ENCODE peak calls at places on chromosome 17, in nine cellular contexts. C is upper lobe of right lung, B is brain microvascular endothelial cell, N is tibial artery, X is ovary, H is hepatocyte, D is fibroblast of pulmonary artery, K is lung, R is BE2C. Q is an unnamed sample.

GRCh38 chr17:61862105-61862574 is 1.2 kb downstream of the BRIP1 start:
- DNase-seq in C (no peak), B (no peak), N (no peak), X (no peak), H (no peak), D (peak; percentile 29), K (no peak), R (no peak), Q (peak; percentile 51)

GRCh38 chr17:28541439-28541838 is 11.0 kb downstream of the UNC119 start:
- DNase-seq in C (no peak), B (no peak), N (no peak), X (no peak), H (no peak), D (no peak), K (no peak), R (no peak), Q (no peak)

GRCh38 chr17:28404007-28404406 is 2.0 kb downstream of the SLC46A1 start:
- DNase-seq in C (no peak), B (no peak), N (no peak), X (no peak), H (no peak), D (no peak), K (no peak), R (no peak), Q (no peak)

GRCh38 chr17:78852709-78853111 is 12.1 kb upstream of the USP36 start:
- DNase-seq in C (no peak), B (no peak), N (no peak), X (peak; percentile 41), H (peak; percentile 29), D (peak; percentile 26), K (no peak), R (no peak), Q (no peak)

GRCh38 chr17:2093349-2093748 is 38.4 kb downstream of the HIC1 start:
- DNase-seq in C (peak; percentile 88), B (no peak), N (no peak), X (no peak), H (no peak), D (no peak), K (peak; percentile 87), R (peak; percentile 27), Q (no peak)

GRCh38 chr17:48127371-48128051 is 19.9 kb downstream of the SNX11 start:
- DNase-seq in C (no peak), B (no peak), N (no peak), X (no peak), H (no peak), D (peak; percentile 21), K (no peak), R (peak; percentile 25), Q (no peak)

GRCh38 chr17:40382251-40382650 is 17.7 kb upstream of the GJD3 start:
- DNase-seq in C (no peak), B (no peak), N (no peak), X (no peak), H (no peak), D (no peak), K (no peak), R (no peak), Q (no peak)

GRCh38 chr17:57527437-57528083 is 217.5 kb downstream of the CCDC182 start:
- DNase-seq in C (no peak), B (no peak), N (no peak), X (no peak), H (peak; percentile 55), D (no peak), K (no peak), R (no peak), Q (no peak)

GRCh38 chr17:64686705-64687104 is 24.6 kb upstream of the SMURF2 start:
- DNase-seq in C (no peak), B (no peak), N (no peak), X (no peak), H (no peak), D (no peak), K (no peak), R (no peak), Q (no peak)

GRCh38 chr17:28282596-28282995 is 36.4 kb upstream of the TMEM97 start:
- DNase-seq in C (no peak), B (peak; percentile 88), N (no peak), X (no peak), H (no peak), D (peak; percentile 78), K (no peak), R (no peak), Q (peak; percentile 79)

GRCh38 chr17:65756760-65757159 is 195.3 kb upstream of the AXIN2 start:
- DNase-seq in C (no peak), B (no peak), N (no peak), X (no peak), H (no peak), D (no peak), K (no peak), R (no peak), Q (no peak)

GRCh38 chr17:61139219-61139618 is 260.4 kb upstream of the TBX2 start:
- DNase-seq in C (no peak), B (peak; percentile 68), N (peak; percentile 40), X (no peak), H (no peak), D (peak; percentile 66), K (no peak), R (no peak), Q (peak; percentile 62)

GRCh38 chr17:55466671-55467070 is 44.6 kb downstream of the SMIM36 start:
- DNase-seq in C (no peak), B (no peak), N (no peak), X (no peak), H (no peak), D (no peak), K (no peak), R (no peak), Q (no peak)

GRCh38 chr17:67246648-67247415 is 1.8 kb upstream of the HELZ start:
- DNase-seq in C (peak; percentile 83), B (peak; percentile 36), N (no peak), X (no peak), H (peak; percentile 90), D (peak; percentile 42), K (peak; percentile 83), R (no peak), Q (peak; percentile 55)

GRCh38 chr17:64306850-64307463 is 43.9 kb upstream of the TEX2 start:
- DNase-seq in C (peak; percentile 77), B (peak; percentile 45), N (peak; percentile 65), X (peak; percentile 52), H (peak; percentile 80), D (peak; percentile 88), K (peak; percentile 65), R (peak; percentile 66), Q (peak; percentile 66)

GRCh38 chr17:16463341-16464000 is 28.5 kb downstream of the LRRC75A start:
- DNase-seq in C (no peak), B (no peak), N (no peak), X (no peak), H (peak; percentile 73), D (peak; percentile 45), K (no peak), R (peak; percentile 67), Q (no peak)

DNA sequence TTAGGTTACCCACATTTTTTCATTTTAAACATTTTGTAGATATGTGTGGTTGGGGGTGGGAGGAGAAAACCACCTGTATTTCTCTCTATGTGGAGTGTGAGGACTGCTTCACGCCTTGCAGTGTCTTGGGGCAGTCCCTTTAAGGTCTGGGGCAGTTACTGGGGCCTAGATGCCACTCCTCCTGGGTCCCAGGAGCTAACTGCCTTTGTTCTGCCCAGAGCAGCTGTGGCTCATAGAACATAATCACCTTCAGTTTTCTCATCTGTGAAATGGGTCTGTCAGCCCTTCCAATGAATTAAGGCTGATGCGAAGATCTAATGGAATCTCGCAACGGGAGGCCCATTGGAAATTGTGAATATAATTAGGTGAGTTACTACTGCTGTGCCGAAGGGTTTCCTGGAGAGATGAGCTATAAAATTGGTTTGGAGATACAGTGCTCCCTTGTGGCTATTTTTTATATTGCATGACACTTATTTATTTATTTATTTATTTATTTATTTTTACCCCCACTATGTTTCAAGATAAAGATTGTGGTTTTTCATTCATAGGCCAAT is 22.9 kb downstream of the DHRS7C start:
- DNase-seq in C (no peak), B (no peak), N (no peak), X (no peak), H (peak; percentile 43), D (peak; percentile 52), K (no peak), R (no peak), Q (peak; percentile 33)
- TF ChIP-seq CTCF in C (peak; percentile 62), B (peak; percentile 41), N (peak; percentile 39), X (no peak), H (peak; percentile 66), D (peak; percentile 40), K (no peak), R (no peak), Q (peak; percentile 25)

DNA sequence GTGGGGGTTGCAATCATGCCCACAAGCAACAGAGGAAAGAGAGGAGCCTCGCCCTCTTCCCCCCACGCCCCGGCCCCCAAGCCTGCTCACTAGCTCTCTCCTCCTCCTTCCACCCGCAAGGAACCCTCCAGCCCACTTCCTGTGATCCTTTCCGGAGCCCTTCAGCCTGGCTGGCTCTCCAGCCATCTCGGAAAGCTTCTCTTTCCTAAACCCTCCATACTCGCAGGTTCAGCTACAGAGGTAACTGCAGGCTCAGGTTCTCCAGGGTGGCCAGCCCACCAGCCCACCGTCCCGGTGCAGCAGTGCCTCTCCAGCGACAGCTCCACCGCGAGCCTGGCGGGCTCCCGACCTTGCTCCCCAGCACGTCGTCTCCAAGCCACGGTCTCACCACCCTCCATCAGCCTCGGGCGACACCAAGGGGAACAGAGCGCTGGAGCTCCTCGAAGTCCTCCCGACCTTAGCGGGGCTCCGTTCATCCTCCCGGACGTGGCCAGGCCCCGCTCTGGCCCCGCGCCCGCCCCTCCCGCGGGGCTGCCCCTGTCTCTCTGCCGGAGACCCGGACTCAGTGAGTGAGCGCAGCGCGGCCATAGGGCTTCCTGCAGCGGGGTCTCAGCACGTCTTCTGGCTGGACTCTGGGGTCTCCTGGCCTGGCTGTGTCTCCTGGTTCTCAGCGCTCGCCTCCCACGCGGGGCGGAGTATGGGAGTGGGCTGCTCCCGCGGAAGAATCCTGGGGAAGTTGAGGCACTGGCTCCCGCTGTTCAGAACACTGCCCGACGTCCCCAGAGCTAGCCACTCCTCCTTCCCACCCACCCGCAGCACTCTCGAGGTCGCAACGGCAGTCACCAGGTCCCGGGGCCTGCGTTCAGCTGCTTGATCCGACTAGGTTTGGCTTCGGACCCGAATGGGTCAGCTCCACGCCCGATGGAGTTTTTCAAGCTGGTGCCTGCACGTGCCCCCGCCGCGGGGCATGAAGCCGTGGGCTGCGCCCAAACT is 12.8 kb upstream of the ODF4 start:
- DNase-seq in C (peak; percentile 73), B (no peak), N (peak; percentile 38), X (peak; percentile 18), H (peak; percentile 60), D (peak; percentile 30), K (no peak), R (peak; percentile 34), Q (peak; percentile 9)
- H3K4me3 ChIP-seq in C (peak overlapping the region; percentile 57), B (peak overlapping the region; percentile 65), N (peak overlapping the region; percentile 51), X (peak overlapping the region; percentile 41), H (peak overlapping the region; percentile 52), D (peak overlapping the region; percentile 58), K (peak overlapping the region; percentile 39), R (peak overlapping the region; percentile 58), Q (peak overlapping the region; percentile 39)

DNA sequence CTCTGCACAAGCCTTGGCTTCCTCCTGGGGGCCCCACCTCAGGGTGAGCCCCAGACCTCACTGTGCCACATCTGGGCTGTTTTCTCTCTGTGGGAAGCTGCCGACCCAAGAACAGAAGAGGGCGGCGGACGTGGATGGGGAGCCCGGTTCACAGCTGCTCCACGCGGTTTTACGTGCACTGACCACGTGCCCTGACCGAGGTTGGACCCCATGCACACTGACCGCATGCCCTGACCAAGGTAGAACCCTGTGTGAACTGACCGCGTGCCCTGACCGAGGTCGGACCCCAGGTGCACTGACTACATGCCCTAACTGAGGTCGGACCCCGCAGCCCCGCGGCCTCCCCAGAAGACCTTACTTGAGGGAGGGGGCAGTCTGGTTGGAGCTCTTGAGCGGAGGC is 19.6 kb downstream of the CEP131 start:
- DNase-seq in C (no peak), B (no peak), N (no peak), X (no peak), H (no peak), D (no peak), K (no peak), R (no peak), Q (no peak)
- TF ChIP-seq CTCF in C (no peak), B (no peak), N (no peak), X (no peak), H (no peak), D (no peak), K (no peak), R (no peak), Q (no peak)

GRCh38 chr17:70053241-70054234 is 21.5 kb upstream of the KCNJ16 start:
- DNase-seq in C (no peak), B (no peak), N (no peak), X (peak; percentile 51), H (no peak), D (no peak), K (no peak), R (no peak), Q (no peak)
- H3K4me3 ChIP-seq in C (peak overlapping the region; percentile 12), B (no peak overlapping the region), N (peak overlapping the region; percentile 5), X (peak overlapping the region; percentile 5), H (no peak overlapping the region), D (peak overlapping the region; percentile 21), K (no peak overlapping the region), R (no peak overlapping the region), Q (no peak overlapping the region)